ENCODE peak calls at places on chromosome 7, in eight cellular contexts. R, K, S, F, Q, N, I and A are unnamed samples.

GRCh38 chr7:100167912-100168323 is 499 bp downstream of the GAL3ST4 start:
- DNase-seq in R (no peak), K (no peak), S (no peak), F (no peak), Q (peak), N (no peak), I (no peak), A (no peak)

GRCh38 chr7:31096198-31096881 is 44.2 kb downstream of the ADCYAP1R1 start:
- DNase-seq in R (no peak), K (no peak), S (no peak), F (no peak), Q (peak), N (peak), I (no peak), A (no peak)

GRCh38 chr7:12103948-12104347 is 107.1 kb upstream of the TMEM106B start:
- DNase-seq in R (no peak), K (no peak), S (no peak), F (no peak), Q (no peak), N (no peak), I (no peak), A (no peak)

GRCh38 chr7:25262586-25262985 is 34.3 kb upstream of the NPVF start:
- DNase-seq in R (no peak), K (no peak), S (no peak), F (no peak), Q (no peak), N (no peak), I (no peak), A (no peak)

GRCh38 chr7:132216847-132217246 is 359.4 kb downstream of the PLXNA4 start:
- DNase-seq in R (no peak), K (no peak), S (no peak), F (no peak), Q (no peak), N (no peak), I (no peak), A (no peak)

GRCh38 chr7:151801782-151802468 is 75.0 kb downstream of the PRKAG2 start:
- DNase-seq in R (no peak), K (no peak), S (peak), F (no peak), Q (no peak), N (no peak), I (no peak), A (no peak)

GRCh38 chr7:27113991-27114866 is 11.7 kb upstream of the HOXA2 start:
- DNase-seq in R (no peak), K (no peak), S (no peak), F (peak), Q (peak), N (no peak), I (peak), A (peak)

GRCh38 chr7:37690206-37690605 is 6.6 kb downstream of the GPR141 start:
- DNase-seq in R (no peak), K (no peak), S (no peak), F (no peak), Q (no peak), N (no peak), I (no peak), A (no peak)

GRCh38 chr7:132065193-132065972 is 509.0 kb upstream of the PODXL start:
- DNase-seq in R (no peak), K (no peak), S (no peak), F (peak), Q (peak), N (no peak), I (no peak), A (peak)

GRCh38 chr7:27191081-27191715 is 6.2 kb upstream of the HOXA11 start:
- DNase-seq in R (peak), K (peak), S (peak), F (no peak), Q (no peak), N (no peak), I (peak), A (no peak)

GRCh38 chr7:4681922-4682620 is at the start of gene FOXK1:
- DNase-seq in R (peak), K (peak), S (peak), F (peak), Q (peak), N (peak), I (peak), A (peak)
- TF ChIP-seq POLR2A in R (peak), K (no peak), S (peak), F (peak), Q (peak), N (peak), I (no peak), A (peak)

GRCh38 chr7:40043164-40043563 is 91.3 kb downstream of the MPLKIP start:
- DNase-seq in R (no peak), K (no peak), S (no peak), F (no peak), Q (no peak), N (no peak), I (no peak), A (no peak)

DNA sequence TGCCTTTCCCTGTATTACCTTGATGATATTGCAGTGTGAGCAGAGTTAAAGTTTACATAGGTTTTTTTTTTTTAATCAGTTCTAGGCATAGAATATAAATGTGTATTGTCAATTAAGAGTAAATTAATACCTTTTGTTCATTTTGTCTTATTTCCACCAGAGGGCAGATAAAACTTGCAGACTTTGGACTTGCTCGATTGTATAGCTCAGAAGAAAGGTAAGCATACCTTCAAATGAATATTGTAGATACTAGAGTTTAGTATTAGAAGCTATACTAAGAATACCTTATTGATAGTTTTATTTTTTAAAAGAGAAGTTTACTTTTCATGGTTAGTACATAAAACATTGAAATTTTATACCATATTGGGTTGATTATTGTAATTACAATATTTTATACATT is 86.8 kb downstream of the MPLKIP start:
- DNase-seq in R (no peak), K (no peak), S (no peak), F (no peak), Q (no peak), N (no peak), I (no peak), A (no peak)
- TF ChIP-seq CTCF in R (no peak), K (no peak), S (no peak), F (no peak), Q (no peak), N (no peak), I (no peak), A (no peak)

GRCh38 chr7:55476852-55477780 is 95.2 kb downstream of the VOPP1 start:
- DNase-seq in R (no peak), K (no peak), S (no peak), F (no peak), Q (no peak), N (no peak), I (no peak), A (no peak)

GRCh38 chr7:55473935-55474334 is 98.4 kb downstream of the VOPP1 start:
- DNase-seq in R (no peak), K (no peak), S (no peak), F (no peak), Q (no peak), N (no peak), I (no peak), A (no peak)

GRCh38 chr7:55477781-55478374 is 94.4 kb downstream of the VOPP1 start:
- DNase-seq in R (no peak), K (no peak), S (no peak), F (no peak), Q (no peak), N (no peak), I (no peak), A (no peak)

GRCh38 chr7:55474944-55475911 is 97.1 kb downstream of the VOPP1 start:
- DNase-seq in R (no peak), K (no peak), S (no peak), F (no peak), Q (no peak), N (no peak), I (no peak), A (no peak)

DNA sequence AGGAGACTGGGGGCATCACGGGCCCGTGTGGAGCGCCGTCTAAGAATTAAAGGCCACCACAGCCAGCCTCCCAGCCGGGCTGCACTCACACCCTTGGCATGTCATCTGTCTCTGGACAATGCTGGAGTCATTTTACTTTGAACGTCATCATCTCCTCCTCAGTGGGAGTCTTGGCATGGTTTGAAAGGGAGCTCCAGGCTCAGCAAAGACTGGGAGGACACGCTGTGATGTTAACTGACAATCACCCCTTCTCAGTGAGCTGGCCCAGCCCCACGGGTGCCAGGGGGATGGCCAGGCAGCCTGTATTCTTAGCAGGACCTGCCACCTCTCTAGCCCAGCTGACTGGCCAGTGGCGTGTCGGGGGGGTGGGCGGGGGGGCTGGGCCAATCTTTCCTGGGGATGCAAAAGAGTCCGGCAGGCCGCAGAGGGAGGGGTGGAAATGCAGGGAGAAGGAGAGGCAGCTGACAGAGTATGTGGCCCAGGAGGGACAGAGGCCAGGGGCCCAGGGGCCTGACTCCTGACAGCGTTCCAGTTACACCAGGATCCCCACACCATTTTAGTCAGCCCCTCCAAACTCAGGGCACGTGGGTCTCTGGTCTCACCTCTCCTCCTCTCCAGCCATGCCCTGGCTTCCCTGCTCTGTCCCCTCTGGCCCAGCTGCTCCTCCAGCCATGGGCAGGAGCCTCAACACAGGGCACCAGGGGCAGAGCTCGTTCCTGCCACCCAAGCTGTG is 96.1 kb downstream of the VOPP1 start:
- DNase-seq in R (no peak), K (no peak), S (no peak), F (no peak), Q (no peak), N (no peak), I (no peak), A (no peak)
- H3K27ac ChIP-seq in R (peak), K (no peak), S (no peak), F (no peak), Q (no peak), N (no peak), I (no peak), A (no peak)

DNA sequence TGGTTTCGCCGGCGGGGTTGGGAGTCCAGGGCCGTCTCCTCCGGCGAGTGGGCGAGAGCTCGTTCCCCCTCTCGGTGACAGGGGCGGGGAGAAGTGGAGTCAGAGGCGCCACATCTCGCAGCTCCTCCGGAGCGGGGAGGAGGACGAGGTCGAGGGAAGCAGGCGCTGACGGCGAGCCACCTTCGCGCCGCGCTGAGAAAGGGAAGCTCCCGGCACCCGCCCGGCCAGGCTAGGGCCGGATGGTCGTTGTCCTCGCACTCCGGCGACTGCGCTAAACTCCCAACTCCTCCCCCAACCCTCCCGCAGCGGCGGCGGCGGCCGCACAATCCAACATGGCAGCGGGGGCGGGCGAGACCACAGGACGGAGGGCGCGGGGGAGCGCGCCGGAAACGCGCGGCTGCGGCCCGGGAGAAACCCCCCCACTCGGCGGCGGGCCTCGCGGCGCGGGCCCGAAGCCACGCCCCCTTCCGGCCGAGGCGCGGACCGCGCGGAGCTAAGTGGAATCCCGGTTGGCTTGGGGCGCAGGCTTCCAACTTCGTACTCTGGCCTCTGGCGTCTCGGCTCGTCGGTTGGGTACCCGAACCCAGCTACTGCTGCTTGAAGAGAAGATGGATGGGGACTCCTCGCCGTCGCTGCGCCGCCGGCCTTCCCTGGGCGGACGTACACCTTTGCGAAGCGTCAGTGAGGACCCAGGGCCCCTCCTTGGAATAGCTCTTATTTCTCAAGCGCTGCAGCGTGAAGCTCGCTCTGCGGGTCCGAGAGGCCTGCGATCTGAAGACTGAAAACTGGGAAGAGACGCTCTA is at the start of gene WASL:
- DNase-seq in R (peak), K (peak), S (peak), F (peak), Q (peak), N (peak), I (peak), A (peak)
- TF ChIP-seq POLR2A in R (peak), K (peak), S (peak), F (peak), Q (peak), N (peak), I (peak), A (peak)

GRCh38 chr7:45890125-45890901 is 2.0 kb downstream of the IGFBP1 start:
- DNase-seq in R (no peak), K (no peak), S (no peak), F (no peak), Q (no peak), N (no peak), I (no peak), A (no peak)

GRCh38 chr7:45890902-45891461 is 2.7 kb downstream of the IGFBP1 start:
- DNase-seq in R (no peak), K (no peak), S (no peak), F (peak), Q (no peak), N (no peak), I (no peak), A (no peak)

GRCh38 chr7:45893374-45893995 is 5.2 kb downstream of the IGFBP1 start:
- DNase-seq in R (no peak), K (no peak), S (no peak), F (no peak), Q (no peak), N (no peak), I (no peak), A (no peak)

GRCh38 chr7:45892407-45893035 is 4.2 kb downstream of the IGFBP1 start:
- DNase-seq in R (no peak), K (no peak), S (no peak), F (no peak), Q (no peak), N (no peak), I (no peak), A (no peak)

DNA sequence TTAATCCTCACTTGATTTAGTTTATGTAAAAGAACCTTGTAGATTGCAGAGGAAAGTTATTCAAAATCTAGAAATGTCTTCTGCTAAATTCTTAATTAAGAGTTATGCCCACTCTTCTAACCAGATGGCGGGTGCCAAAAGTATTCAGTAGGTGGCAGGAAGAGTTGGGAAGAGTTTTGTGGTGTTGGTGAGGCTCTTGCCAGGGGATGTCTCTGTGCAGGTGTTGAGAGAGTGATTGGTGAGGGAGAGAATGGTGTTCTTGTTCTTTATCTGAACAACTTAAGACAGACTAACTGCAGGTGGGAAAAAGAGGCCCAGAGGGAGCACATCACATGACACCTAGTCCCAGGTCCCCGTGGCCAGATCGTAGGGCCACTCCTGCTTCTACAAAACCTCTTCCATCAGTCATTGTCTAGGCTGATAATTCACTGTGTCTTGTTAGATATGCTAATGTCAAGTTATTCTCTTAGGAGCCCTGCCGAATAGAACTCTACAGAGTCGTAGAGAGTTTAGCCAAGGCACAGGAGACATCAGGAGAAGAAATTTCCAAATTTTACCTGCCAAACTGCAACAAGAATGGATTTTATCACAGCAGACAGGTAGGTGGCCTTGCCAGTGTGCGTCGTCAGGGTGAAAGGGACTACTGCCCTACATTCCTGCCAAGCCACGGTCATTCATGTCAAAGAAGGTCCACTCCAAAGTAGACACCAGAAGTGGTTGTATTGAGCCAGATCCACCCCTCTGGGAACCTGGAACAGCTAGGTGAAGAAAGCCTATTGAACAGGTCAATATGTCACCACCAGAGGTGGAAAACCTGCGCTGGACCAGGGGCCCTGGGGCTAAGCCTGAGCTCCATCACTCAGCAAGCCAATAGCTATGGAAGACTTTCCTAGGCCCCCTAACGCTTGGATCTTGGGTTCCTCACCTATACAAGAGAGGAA is 3.4 kb downstream of the IGFBP1 start:
- DNase-seq in R (no peak), K (no peak), S (no peak), F (no peak), Q (no peak), N (no peak), I (no peak), A (no peak)
- TF ChIP-seq CTCF in R (no peak), K (no peak), S (no peak), F (no peak), Q (no peak), N (no peak), I (no peak), A (no peak)

GRCh38 chr7:4856336-4857056 is 5.3 kb downstream of the PAPOLB start:
- DNase-seq in R (no peak), K (no peak), S (no peak), F (no peak), Q (no peak), N (no peak), I (no peak), A (no peak)
- H3K27ac ChIP-seq in R (no peak), K (no peak), S (no peak), F (no peak), Q (no peak), N (no peak), I (no peak), A (no peak)

GRCh38 chr7:135558337-135558767 is 635 bp downstream of the NUP205 start:
- DNase-seq in R (peak), K (no peak), S (peak), F (peak), Q (peak), N (no peak), I (peak), A (peak)
- TF ChIP-seq POLR2A in R (no peak), K (no peak), S (no peak), F (no peak), Q (no peak), N (no peak), I (no peak), A (no peak)